ENCODE peak calls at places on chromosomes 1 and 21, in six cellular contexts. C, O, A, I, N and D are unnamed samples.
A peak's percentile ranks its signal among the peaks of the same experiment; 100 is the strongest.

GRCh38 chr1:237981223-237981622 is 90.5 kb upstream of the ZP4 start:
- DNase-seq in C (no peak), O (no peak), A (no peak), I (no peak), N (no peak), D (no peak)

GRCh38 chr1:39960461-39960958 is 5.6 kb downstream of the MFSD2A start:
- DNase-seq in C (no peak), O (no peak), A (peak; percentile 27), I (peak; percentile 93), N (peak; percentile 94), D (peak; percentile 83)

GRCh38 chr1:33433509-33434362 is 2.8 kb upstream of the PHC2 start:
- DNase-seq in C (no peak), O (peak; percentile 99), A (no peak), I (no peak), N (no peak), D (peak; percentile 34)

GRCh38 chr21:34511154-34511553 is 856 bp downstream of the KCNE1 start:
- DNase-seq in C (no peak), O (no peak), A (no peak), I (no peak), N (no peak), D (no peak)

GRCh38 chr21:42537106-42537742 is 23.6 kb downstream of the SLC37A1 start:
- DNase-seq in C (no peak), O (no peak), A (no peak), I (no peak), N (no peak), D (no peak)

GRCh38 chr1:24308365-24309015 is 10.7 kb upstream of the GRHL3 start:
- DNase-seq in C (no peak), O (no peak), A (no peak), I (no peak), N (no peak), D (no peak)

GRCh38 chr1:180229483-180230415 is at the start of gene LHX4:
- DNase-seq in C (peak; percentile 59), O (no peak), A (no peak), I (no peak), N (no peak), D (peak; percentile 43)

GRCh38 chr1:44571712-44572571 is 102.3 kb downstream of the TMEM53 start:
- DNase-seq in C (no peak), O (no peak), A (no peak), I (no peak), N (no peak), D (no peak)

GRCh38 chr1:243732627-243733026 is 117.4 kb downstream of the AKT3 start:
- DNase-seq in C (no peak), O (no peak), A (no peak), I (no peak), N (no peak), D (no peak)

GRCh38 chr21:44939532-44940115 is at the start of gene SLX9:
- DNase-seq in C (peak; percentile 89), O (peak; percentile 73), A (peak; percentile 79), I (peak; percentile 95), N (peak; percentile 84), D (peak; percentile 76)

GRCh38 chr1:210687582-210688279 is 359.0 kb downstream of the HHAT start:
- DNase-seq in C (no peak), O (peak; percentile 12), A (no peak), I (no peak), N (no peak), D (no peak)

GRCh38 chr1:156804026-156804425 is 12.6 kb downstream of the SH2D2A start:
- DNase-seq in C (no peak), O (no peak), A (no peak), I (no peak), N (no peak), D (no peak)

GRCh38 chr1:94335950-94336349 is 82.2 kb upstream of the ABCD3 start:
- DNase-seq in C (peak; percentile 89), O (peak; percentile 95), A (no peak), I (no peak), N (no peak), D (peak; percentile 89)

GRCh38 chr1:151935154-151935553 is 25.8 kb upstream of the THEM4 start:
- DNase-seq in C (no peak), O (peak; percentile 41), A (no peak), I (no peak), N (no peak), D (no peak)

GRCh38 chr1:30743584-30744059 is 14.0 kb downstream of the LAPTM5 start:
- DNase-seq in C (no peak), O (no peak), A (no peak), I (peak; percentile 87), N (no peak), D (no peak)

GRCh38 chr1:34983700-34984355 is 1.3 kb downstream of the TMEM35B start:
- DNase-seq in C (peak; percentile 31), O (peak; percentile 17), A (no peak), I (no peak), N (no peak), D (no peak)

GRCh38 chr21:44911384-44912157 is 9.1 kb downstream of the ITGB2 start:
- DNase-seq in C (no peak), O (no peak), A (peak; percentile 82), I (peak; percentile 93), N (peak; percentile 87), D (peak; percentile 84)

GRCh38 chr21:35635261-35635660 is 425.1 kb downstream of the SETD4 start:
- DNase-seq in C (no peak), O (peak; percentile 94), A (no peak), I (no peak), N (no peak), D (no peak)

DNA sequence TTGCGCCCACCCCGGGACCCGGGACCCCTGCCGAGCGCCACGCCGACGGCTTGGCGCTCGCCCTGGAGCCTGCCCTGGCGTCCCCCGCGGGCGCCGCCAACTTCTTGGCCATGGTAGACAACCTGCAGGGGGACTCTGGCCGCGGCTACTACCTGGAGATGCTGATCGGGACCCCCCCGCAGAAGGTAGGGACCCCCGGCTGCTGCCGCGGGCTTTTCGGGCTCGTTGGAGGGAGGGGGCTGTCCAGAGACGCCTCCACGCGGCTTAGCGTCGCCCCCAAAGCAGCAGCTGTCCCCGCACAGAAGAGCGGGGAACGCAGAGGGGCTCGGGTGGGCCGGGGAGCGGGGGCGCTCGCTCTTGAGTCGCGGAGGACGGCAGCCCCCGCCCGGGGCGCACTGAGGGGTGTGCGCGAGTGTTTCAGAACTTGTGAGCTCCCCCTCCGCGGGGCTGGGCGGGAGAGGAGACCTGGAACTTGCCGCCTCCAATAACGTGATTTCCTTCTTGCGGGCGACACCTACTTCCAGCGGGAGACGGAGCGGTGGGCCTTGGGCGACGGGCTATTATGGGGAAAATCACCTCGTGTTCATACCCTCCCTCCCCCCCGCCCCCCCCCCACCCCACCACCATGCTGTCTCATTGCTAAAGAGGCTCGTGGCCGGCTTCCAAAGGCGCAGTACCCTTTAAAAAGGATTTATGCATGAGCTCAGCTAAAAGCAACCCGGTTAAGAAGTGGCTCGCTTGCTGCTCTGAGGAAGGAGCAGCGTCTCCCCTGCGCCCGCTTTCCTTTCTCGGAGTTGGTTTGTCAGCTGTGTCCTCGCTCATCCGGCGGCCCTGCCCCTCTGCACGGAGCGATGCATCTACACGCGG is 664 bp downstream of the BACE2 start:
- DNase-seq in C (peak; percentile 66), O (peak; percentile 68), A (peak; percentile 42), I (peak; percentile 80), N (peak; percentile 55), D (peak; percentile 68)
- H3K27ac ChIP-seq in C (no peak overlapping the region), O (peak overlapping the region; percentile 24), A (peak overlapping the region; percentile 92), I (peak overlapping the region; percentile 78), N (peak overlapping the region; percentile 69), D (peak overlapping the region; percentile 93)

GRCh38 chr21:38769253-38769780 is 36.4 kb upstream of the ETS2 start:
- DNase-seq in C (no peak), O (peak; percentile 94), A (no peak), I (no peak), N (no peak), D (no peak)
- H3K4me1 ChIP-seq in C (no peaks in the 10 kb centered on the region), O (peaks cover 31% of the 10 kb centered on the region), A (peaks cover 4% of the 10 kb centered on the region), I (peaks cover 27% of the 10 kb centered on the region), N (peaks cover 17% of the 10 kb centered on the region), D (no peaks in the 10 kb centered on the region)

GRCh38 chr1:109112056-109112651 is 1.8 kb upstream of the ELAPOR1 start:
- DNase-seq in C (no peak), O (peak; percentile 41), A (no peak), I (no peak), N (no peak), D (no peak)
- TF ChIP-seq CTCF in C (peak; percentile 14), O (peak; percentile 45), A (no peak), I (no peak), N (no peak), D (no peak)

GRCh38 chr1:147853391-147853790 is 49.2 kb upstream of the GJA8 start:
- DNase-seq in C (no peak), O (peak; percentile 11), A (no peak), I (no peak), N (no peak), D (no peak)

GRCh38 chr1:147851149-147851548 is 51.4 kb upstream of the GJA8 start:
- DNase-seq in C (no peak), O (peak; percentile 13), A (no peak), I (no peak), N (no peak), D (no peak)

GRCh38 chr1:147850737-147851136 is 51.9 kb upstream of the GJA8 start:
- DNase-seq in C (no peak), O (no peak), A (no peak), I (no peak), N (no peak), D (no peak)

GRCh38 chr1:147849097-147849873 is 53.3 kb upstream of the GJA8 start:
- DNase-seq in C (no peak), O (peak; percentile 30), A (no peak), I (no peak), N (peak; percentile 54), D (no peak)

GRCh38 chr1:147852706-147853225 is 49.8 kb upstream of the GJA8 start:
- DNase-seq in C (no peak), O (no peak), A (no peak), I (no peak), N (no peak), D (no peak)
- H3K27ac ChIP-seq in C (no peak overlapping the region), O (no peak overlapping the region), A (no peak overlapping the region), I (no peak overlapping the region), N (peak overlapping the region; percentile 12), D (no peak overlapping the region)

GRCh38 chr1:232430467-232430866 is 199.5 kb downstream of the SIPA1L2 start:
- DNase-seq in C (no peak), O (no peak), A (no peak), I (no peak), N (no peak), D (no peak)

GRCh38 chr1:232431326-232431725 is 198.6 kb downstream of the SIPA1L2 start:
- DNase-seq in C (no peak), O (no peak), A (no peak), I (no peak), N (no peak), D (no peak)

GRCh38 chr1:232428781-232429530 is 201.0 kb downstream of the SIPA1L2 start:
- DNase-seq in C (peak; percentile 42), O (peak; percentile 89), A (no peak), I (no peak), N (no peak), D (no peak)

GRCh38 chr1:232431748-232432147 is 198.2 kb downstream of the SIPA1L2 start:
- DNase-seq in C (peak; percentile 35), O (no peak), A (no peak), I (no peak), N (no peak), D (no peak)

GRCh38 chr1:232432313-232432712 is 197.6 kb downstream of the SIPA1L2 start:
- DNase-seq in C (peak; percentile 43), O (no peak), A (peak; percentile 36), I (no peak), N (no peak), D (no peak)
- H3K4me1 ChIP-seq in C (peaks cover 37% of the 10 kb centered on the region), O (peaks cover 13% of the 10 kb centered on the region), A (peaks cover 82% of the 10 kb centered on the region), I (peaks cover 3% of the 10 kb centered on the region), N (peaks cover 20% of the 10 kb centered on the region), D (no peaks in the 10 kb centered on the region)

GRCh38 chr1:36355811-36356210 is 29.9 kb downstream of the STK40 start:
- DNase-seq in C (no peak), O (no peak), A (no peak), I (no peak), N (no peak), D (no peak)
- TF ChIP-seq CTCF in C (no peak), O (no peak), A (no peak), I (no peak), N (no peak), D (no peak)